ENCODE peak calls at places on chromosomes 1 and 21, in five cellular contexts. One of them, this sample, is unnamed.

GRCh38 chr1:145784409-145784808 is 39.5 kb downstream of the RNF115 start:
- DNase-seq in SK-N-SH: no peak
- DNase-seq in H1: no peak
- DNase-seq in K562: no peak
- DNase-seq in GM12878: no peak
- DNase-seq in this sample: no peak

GRCh38 chr1:34591751-34592629 is 162.9 kb upstream of the GJB5 start:
- DNase-seq in SK-N-SH: no peak
- DNase-seq in H1: no peak
- DNase-seq in K562: no peak
- DNase-seq in GM12878: peak; percentile 21
- DNase-seq in this sample: no peak

GRCh38 chr1:82388679-82389078 is 587.9 kb downstream of the ADGRL2 start:
- DNase-seq in SK-N-SH: no peak
- DNase-seq in H1: no peak
- DNase-seq in K562: no peak
- DNase-seq in GM12878: no peak
- DNase-seq in this sample: no peak

GRCh38 chr1:179510038-179510437 is 65.7 kb downstream of the NPHS2 start:
- DNase-seq in SK-N-SH: no peak
- DNase-seq in H1: no peak
- DNase-seq in K562: no peak
- DNase-seq in GM12878: peak; percentile 19
- DNase-seq in this sample: no peak

GRCh38 chr1:92980732-92981647 is 19.7 kb upstream of the DIPK1A start:
- DNase-seq in SK-N-SH: no peak
- DNase-seq in H1: no peak
- DNase-seq in K562: no peak
- DNase-seq in GM12878: no peak
- DNase-seq in this sample: no peak

GRCh38 chr1:156487862-156488261 is 12.7 kb downstream of the MEF2D start:
- DNase-seq in SK-N-SH: no peak
- DNase-seq in H1: no peak
- DNase-seq in K562: no peak
- DNase-seq in GM12878: no peak
- DNase-seq in this sample: peak; percentile 30

GRCh38 chr1:89883030-89883379 is 62.2 kb downstream of the LRRC8D start:
- DNase-seq in SK-N-SH: no peak
- DNase-seq in H1: no peak
- DNase-seq in K562: no peak
- DNase-seq in GM12878: no peak
- DNase-seq in this sample: no peak

GRCh38 chr1:27572679-27573426 is 31.1 kb downstream of the AHDC1 start:
- DNase-seq in SK-N-SH: no peak
- DNase-seq in H1: no peak
- DNase-seq in K562: peak; percentile 65
- DNase-seq in GM12878: no peak
- DNase-seq in this sample: no peak

GRCh38 chr1:210223174-210223904 is 9.3 kb upstream of the SERTAD4 start:
- DNase-seq in SK-N-SH: no peak
- DNase-seq in H1: no peak
- DNase-seq in K562: no peak
- DNase-seq in GM12878: no peak
- DNase-seq in this sample: no peak

GRCh38 chr1:154842635-154843034 is 27.4 kb downstream of the KCNN3 start:
- DNase-seq in SK-N-SH: no peak
- DNase-seq in H1: no peak
- DNase-seq in K562: no peak
- DNase-seq in GM12878: no peak
- DNase-seq in this sample: no peak

GRCh38 chr1:19035356-19036048 is 79.0 kb upstream of the IFFO2 start:
- DNase-seq in SK-N-SH: peak; percentile 33
- DNase-seq in H1: no peak
- DNase-seq in K562: no peak
- DNase-seq in GM12878: no peak
- DNase-seq in this sample: no peak

GRCh38 chr1:96771847-96772246 is 50.3 kb downstream of the PTBP2 start:
- DNase-seq in SK-N-SH: no peak
- DNase-seq in H1: no peak
- DNase-seq in K562: no peak
- DNase-seq in GM12878: no peak
- DNase-seq in this sample: no peak

GRCh38 chr1:219882116-219882515 is 46.2 kb downstream of the SLC30A10 start:
- DNase-seq in SK-N-SH: no peak
- DNase-seq in H1: no peak
- DNase-seq in K562: no peak
- DNase-seq in GM12878: no peak
- DNase-seq in this sample: no peak

GRCh38 chr21:24045775-24046215 is 1561.5 kb downstream of the MRPL39 start:
- DNase-seq in SK-N-SH: peak; percentile 30
- DNase-seq in H1: peak; percentile 42
- DNase-seq in K562: peak; percentile 5
- DNase-seq in GM12878: no peak
- DNase-seq in this sample: no peak

GRCh38 chr1:15343729-15344128 is 66.0 kb upstream of the EFHD2 start:
- DNase-seq in SK-N-SH: no peak
- DNase-seq in H1: no peak
- DNase-seq in K562: no peak
- DNase-seq in GM12878: no peak
- DNase-seq in this sample: no peak

GRCh38 chr1:215637041-215637573 is 70.0 kb downstream of the KCTD3 start:
- DNase-seq in SK-N-SH: no peak
- DNase-seq in H1: no peak
- DNase-seq in K562: no peak
- DNase-seq in GM12878: no peak
- DNase-seq in this sample: no peak

GRCh38 chr1:209404577-209404976 is 178.9 kb upstream of the CAMK1G start:
- DNase-seq in SK-N-SH: no peak
- DNase-seq in H1: no peak
- DNase-seq in K562: no peak
- DNase-seq in GM12878: no peak
- DNase-seq in this sample: no peak

GRCh38 chr1:24987875-24988559 is 57.9 kb upstream of the RUNX3 start:
- DNase-seq in SK-N-SH: no peak
- DNase-seq in H1: no peak
- DNase-seq in K562: peak; percentile 43
- DNase-seq in GM12878: peak; percentile 42
- DNase-seq in this sample: no peak

GRCh38 chr1:214660900-214661299 is 57.9 kb downstream of the CENPF start:
- DNase-seq in SK-N-SH: no peak
- DNase-seq in H1: no peak
- DNase-seq in K562: no peak
- DNase-seq in GM12878: no peak
- DNase-seq in this sample: no peak

GRCh38 chr1:201731592-201731991 is 97.4 kb upstream of the IPO9 start:
- DNase-seq in SK-N-SH: peak; percentile 89
- DNase-seq in H1: no peak
- DNase-seq in K562: no peak
- DNase-seq in GM12878: no peak
- DNase-seq in this sample: no peak

GRCh38 chr1:156143765-156144489 is 9.5 kb upstream of the SEMA4A start:
- DNase-seq in SK-N-SH: no peak
- DNase-seq in H1: no peak
- DNase-seq in K562: no peak
- DNase-seq in GM12878: no peak
- DNase-seq in this sample: no peak

GRCh38 chr1:8203056-8203455 is 114.9 kb upstream of the SLC45A1 start:
- DNase-seq in SK-N-SH: no peak
- DNase-seq in H1: no peak
- DNase-seq in K562: no peak
- DNase-seq in GM12878: no peak
- DNase-seq in this sample: no peak

GRCh38 chr1:165423181-165423580 is 21.7 kb downstream of the RXRG start:
- DNase-seq in SK-N-SH: no peak
- DNase-seq in H1: no peak
- DNase-seq in K562: no peak
- DNase-seq in GM12878: no peak
- DNase-seq in this sample: no peak

GRCh38 chr1:43531453-43531905 is 796 bp downstream of the PTPRF start:
- DNase-seq in SK-N-SH: peak; percentile 89
- DNase-seq in H1: peak; percentile 76
- DNase-seq in K562: peak; percentile 54
- DNase-seq in GM12878: no peak
- DNase-seq in this sample: no peak

GRCh38 chr1:172135923-172136610 is 284.4 kb upstream of the C1orf105 start:
- DNase-seq in SK-N-SH: no peak
- DNase-seq in H1: no peak
- DNase-seq in K562: no peak
- DNase-seq in GM12878: no peak
- DNase-seq in this sample: no peak

GRCh38 chr1:179080866-179081695 is 789 bp upstream of the TOR3A start:
- DNase-seq in SK-N-SH: no peak
- DNase-seq in H1: no peak
- DNase-seq in K562: no peak
- DNase-seq in GM12878: no peak
- DNase-seq in this sample: no peak

GRCh38 chr1:25866288-25866687 is 7.0 kb upstream of the AUNIP start:
- DNase-seq in SK-N-SH: no peak
- DNase-seq in H1: no peak
- DNase-seq in K562: no peak
- DNase-seq in GM12878: no peak
- DNase-seq in this sample: no peak

GRCh38 chr21:45405271-45405818 is 380 bp downstream of the COL18A1 start:
- DNase-seq in SK-N-SH: peak; percentile 89
- DNase-seq in H1: no peak
- DNase-seq in K562: peak; percentile 90
- DNase-seq in GM12878: no peak
- DNase-seq in this sample: no peak

GRCh38 chr1:184982002-184982954 is 8.0 kb upstream of the NIBAN1 start:
- DNase-seq in SK-N-SH: peak; percentile 65
- DNase-seq in H1: peak; percentile 75
- DNase-seq in K562: peak; percentile 78
- DNase-seq in GM12878: no peak
- DNase-seq in this sample: peak; percentile 54

GRCh38 chr1:151739590-151740355 is 18.5 kb downstream of the RIIAD1 start:
- DNase-seq in SK-N-SH: no peak
- DNase-seq in H1: no peak
- DNase-seq in K562: peak; percentile 73
- DNase-seq in GM12878: no peak
- DNase-seq in this sample: no peak

GRCh38 chr1:245153645-245154428 is 948 bp upstream of the KIF26B start:
- DNase-seq in SK-N-SH: peak; percentile 74
- DNase-seq in H1: peak; percentile 71
- DNase-seq in K562: peak; percentile 33
- DNase-seq in GM12878: no peak
- DNase-seq in this sample: no peak

GRCh38 chr1:224800486-224801119 is 128.9 kb upstream of the DNAH14 start:
- DNase-seq in SK-N-SH: no peak
- DNase-seq in H1: peak; percentile 54
- DNase-seq in K562: no peak
- DNase-seq in GM12878: no peak
- DNase-seq in this sample: no peak

GRCh38 chr21:28482657-28483056 is 510.0 kb downstream of the LTN1 start:
- DNase-seq in SK-N-SH: no peak
- DNase-seq in H1: no peak
- DNase-seq in K562: no peak
- DNase-seq in GM12878: no peak
- DNase-seq in this sample: no peak

GRCh38 chr1:9371391-9371935 is 78.8 kb downstream of the SPSB1 start:
- DNase-seq in SK-N-SH: peak; percentile 64
- DNase-seq in H1: no peak
- DNase-seq in K562: no peak
- DNase-seq in GM12878: no peak
- DNase-seq in this sample: no peak

GRCh38 chr1:13888351-13888996 is 188.5 kb downstream of the PRDM2 start:
- DNase-seq in SK-N-SH: no peak
- DNase-seq in H1: no peak
- DNase-seq in K562: no peak
- DNase-seq in GM12878: no peak
- DNase-seq in this sample: no peak

GRCh38 chr1:59814180-59814900 is 409 bp upstream of the HOOK1 start:
- DNase-seq in SK-N-SH: peak; percentile 95
- DNase-seq in H1: peak; percentile 83
- DNase-seq in K562: no peak
- DNase-seq in GM12878: peak; percentile 94
- DNase-seq in this sample: no peak

GRCh38 chr1:49187054-49187453 is 410.4 kb upstream of the BEND5 start:
- DNase-seq in SK-N-SH: no peak
- DNase-seq in H1: no peak
- DNase-seq in K562: no peak
- DNase-seq in GM12878: no peak
- DNase-seq in this sample: no peak

GRCh38 chr1:208003241-208003640 is 92.3 kb upstream of the CD34 start:
- DNase-seq in SK-N-SH: no peak
- DNase-seq in H1: no peak
- DNase-seq in K562: no peak
- DNase-seq in GM12878: no peak
- DNase-seq in this sample: no peak

DNA sequence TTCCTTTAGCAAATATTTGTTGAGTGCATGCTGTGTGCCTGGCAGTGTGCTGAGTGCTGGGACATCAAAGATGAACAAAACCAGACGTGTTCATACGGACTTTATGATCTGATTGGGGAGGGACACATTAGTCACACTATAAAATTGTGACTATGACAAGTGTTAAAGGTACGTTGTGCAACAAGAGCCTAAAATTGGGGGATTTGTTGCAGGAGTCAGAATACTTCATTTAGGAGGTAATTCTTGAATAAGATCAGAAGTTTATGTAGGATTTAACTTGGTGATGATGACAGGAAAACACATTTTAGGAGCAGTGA is 29.6 kb downstream of the B3GALT2 start:
- DNase-seq in SK-N-SH: no peak
- DNase-seq in H1: no peak
- DNase-seq in K562: no peak
- DNase-seq in GM12878: no peak
- DNase-seq in this sample: no peak
- TF ChIP-seq GABPA in SK-N-SH: no peak
- TF ChIP-seq GABPA in H1: no peak
- TF ChIP-seq GABPA in K562: no peak
- TF ChIP-seq GABPA in GM12878: no peak
- TF ChIP-seq GABPA in this sample: no peak

GRCh38 chr1:228887101-228887500 is 151.8 kb downstream of the RHOU start:
- DNase-seq in SK-N-SH: no peak
- DNase-seq in H1: no peak
- DNase-seq in K562: no peak
- DNase-seq in GM12878: no peak
- DNase-seq in this sample: no peak
- TF ChIP-seq GABPA in SK-N-SH: no peak
- TF ChIP-seq GABPA in H1: no peak
- TF ChIP-seq GABPA in K562: no peak
- TF ChIP-seq GABPA in GM12878: no peak
- TF ChIP-seq GABPA in this sample: no peak

GRCh38 chr21:42806489-42807140 is 72.7 kb downstream of the WDR4 start:
- DNase-seq in SK-N-SH: no peak
- DNase-seq in H1: peak; percentile 51
- DNase-seq in K562: no peak
- DNase-seq in GM12878: no peak
- DNase-seq in this sample: no peak
- TF ChIP-seq GABPA in SK-N-SH: no peak
- TF ChIP-seq GABPA in H1: no peak
- TF ChIP-seq GABPA in K562: no peak
- TF ChIP-seq GABPA in GM12878: no peak
- TF ChIP-seq GABPA in this sample: no peak

GRCh38 chr1:226475112-226475511 is 67.2 kb upstream of the PARP1 start:
- DNase-seq in SK-N-SH: no peak
- DNase-seq in H1: no peak
- DNase-seq in K562: no peak
- DNase-seq in GM12878: no peak
- DNase-seq in this sample: peak; percentile 4
- TF ChIP-seq GABPA in SK-N-SH: no peak
- TF ChIP-seq GABPA in H1: no peak
- TF ChIP-seq GABPA in K562: no peak
- TF ChIP-seq GABPA in GM12878: no peak
- TF ChIP-seq GABPA in this sample: no peak